ENCODE peak calls at places on chromosomes 6 and 20, in nine cellular contexts. T is nephron progenitor cell, W is heart right ventricle, C is H9, E is astrocyte, S is breast epithelium, X is lung, K is HFFc6, A is upper lobe of left lung. L is an unnamed sample.

GRCh38 chr6:2843138-2843740 is 1.6 kb upstream of the SERPINB1 start:
- DNase-seq in T (no peak), W (no peak), C (no peak), E (peak; percentile 38), S (no peak), X (peak; percentile 26), K (no peak), A (no peak), L (no peak)

GRCh38 chr6:41200901-41201783 is at the start of gene TREML2:
- DNase-seq in T (no peak), W (no peak), C (no peak), E (no peak), S (no peak), X (no peak), K (no peak), A (peak; percentile 37), L (no peak)

GRCh38 chr6:119043265-119043664 is 35.2 kb downstream of the FAM184A start:
- DNase-seq in T (no peak), W (no peak), C (no peak), E (no peak), S (no peak), X (no peak), K (no peak), A (no peak), L (no peak)

GRCh38 chr6:131199568-131200272 is 64.5 kb downstream of the AKAP7 start:
- DNase-seq in T (peak; percentile 30), W (no peak), C (peak; percentile 85), E (peak; percentile 49), S (no peak), X (no peak), K (peak; percentile 55), A (no peak), L (no peak)

GRCh38 chr6:148851683-148852556 is 105.1 kb downstream of the UST start:
- DNase-seq in T (no peak), W (no peak), C (no peak), E (no peak), S (no peak), X (no peak), K (no peak), A (no peak), L (no peak)

GRCh38 chr6:140572867-140573266 is 1198.4 kb upstream of the CITED2 start:
- DNase-seq in T (no peak), W (no peak), C (no peak), E (no peak), S (no peak), X (no peak), K (no peak), A (no peak), L (no peak)

GRCh38 chr6:14641401-14641800 is 523.8 kb downstream of the CD83 start:
- DNase-seq in T (no peak), W (peak; percentile 44), C (no peak), E (no peak), S (no peak), X (no peak), K (no peak), A (no peak), L (no peak)

GRCh38 chr6:45436544-45437440 is 59.1 kb upstream of the SUPT3H start:
- DNase-seq in T (no peak), W (no peak), C (no peak), E (peak; percentile 92), S (no peak), X (no peak), K (peak; percentile 65), A (no peak), L (no peak)

GRCh38 chr6:10412948-10413849 is 1.7 kb downstream of the TFAP2A start:
- DNase-seq in T (no peak), W (no peak), C (peak; percentile 64), E (no peak), S (peak; percentile 92), X (no peak), K (no peak), A (no peak), L (no peak)

GRCh38 chr6:23647045-23647444 is 479.0 kb upstream of the NRSN1 start:
- DNase-seq in T (no peak), W (no peak), C (no peak), E (no peak), S (no peak), X (no peak), K (no peak), A (no peak), L (no peak)

GRCh38 chr6:19303381-19303780 is 533.8 kb upstream of the ID4 start:
- DNase-seq in T (no peak), W (no peak), C (no peak), E (peak; percentile 10), S (no peak), X (no peak), K (no peak), A (no peak), L (no peak)

GRCh38 chr20:36824142-36824940 is 50.8 kb upstream of the DSN1 start:
- DNase-seq in T (no peak), W (no peak), C (no peak), E (peak; percentile 51), S (no peak), X (no peak), K (no peak), A (no peak), L (no peak)

GRCh38 chr6:134081506-134081905 is 29.1 kb upstream of the SLC2A12 start:
- DNase-seq in T (no peak), W (no peak), C (no peak), E (no peak), S (no peak), X (no peak), K (no peak), A (no peak), L (no peak)

GRCh38 chr6:153436346-153436745 is 305.3 kb upstream of the RGS17 start:
- DNase-seq in T (no peak), W (no peak), C (peak; percentile 30), E (no peak), S (no peak), X (no peak), K (no peak), A (no peak), L (no peak)

DNA sequence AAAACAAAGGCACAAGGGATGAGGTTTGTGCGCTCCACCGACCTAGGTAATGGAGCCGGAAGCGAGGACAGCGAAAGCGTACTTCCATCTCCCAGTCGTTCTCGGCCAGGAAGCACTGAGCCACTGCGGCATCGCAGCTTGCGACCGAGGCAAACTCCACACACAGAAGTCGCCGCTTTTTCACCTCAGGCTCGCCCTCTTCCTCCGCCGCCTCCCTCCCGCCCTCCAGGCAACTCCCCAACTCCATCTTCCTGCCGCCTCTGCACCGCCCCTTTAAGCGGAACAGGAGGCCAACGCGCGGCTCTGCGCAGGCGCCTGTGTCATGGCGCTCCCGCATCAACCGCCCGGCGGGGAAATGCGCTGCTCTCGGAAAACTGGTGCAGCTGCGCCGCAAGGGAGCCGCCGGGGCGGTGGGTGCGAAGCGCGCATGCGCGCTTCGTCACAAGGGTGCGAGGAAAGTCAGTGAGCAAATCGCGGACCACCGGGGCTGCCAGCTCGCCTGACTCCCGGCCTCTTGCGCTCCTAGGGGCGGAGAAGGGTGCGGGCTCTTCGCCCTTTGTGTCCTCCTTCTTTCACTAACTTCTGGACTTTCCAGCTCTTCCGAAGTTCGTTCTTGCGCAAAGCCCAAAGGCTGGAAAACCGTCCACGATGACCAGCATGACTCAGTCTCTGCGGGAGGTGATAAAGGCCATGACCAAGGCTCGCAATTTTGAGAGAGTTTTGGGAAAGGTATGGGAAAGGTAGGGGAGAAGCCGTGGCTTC is at the start of the genes ACOT13 and TDP2:
- DNase-seq in T (peak; percentile 95), W (peak; percentile 97), C (peak; percentile 97), E (peak; percentile 89), S (peak; percentile 91), X (peak; percentile 95), K (peak; percentile 96), A (peak; percentile 99), L (peak; percentile 96)
- TF ChIP-seq CTCF in T (peak; percentile 55), W (peak; percentile 45), C (peak; percentile 67), E (peak; percentile 29), S (peak; percentile 64), X (no peak), K (peak; percentile 72), A (peak; percentile 21), L (peak; percentile 65)

DNA sequence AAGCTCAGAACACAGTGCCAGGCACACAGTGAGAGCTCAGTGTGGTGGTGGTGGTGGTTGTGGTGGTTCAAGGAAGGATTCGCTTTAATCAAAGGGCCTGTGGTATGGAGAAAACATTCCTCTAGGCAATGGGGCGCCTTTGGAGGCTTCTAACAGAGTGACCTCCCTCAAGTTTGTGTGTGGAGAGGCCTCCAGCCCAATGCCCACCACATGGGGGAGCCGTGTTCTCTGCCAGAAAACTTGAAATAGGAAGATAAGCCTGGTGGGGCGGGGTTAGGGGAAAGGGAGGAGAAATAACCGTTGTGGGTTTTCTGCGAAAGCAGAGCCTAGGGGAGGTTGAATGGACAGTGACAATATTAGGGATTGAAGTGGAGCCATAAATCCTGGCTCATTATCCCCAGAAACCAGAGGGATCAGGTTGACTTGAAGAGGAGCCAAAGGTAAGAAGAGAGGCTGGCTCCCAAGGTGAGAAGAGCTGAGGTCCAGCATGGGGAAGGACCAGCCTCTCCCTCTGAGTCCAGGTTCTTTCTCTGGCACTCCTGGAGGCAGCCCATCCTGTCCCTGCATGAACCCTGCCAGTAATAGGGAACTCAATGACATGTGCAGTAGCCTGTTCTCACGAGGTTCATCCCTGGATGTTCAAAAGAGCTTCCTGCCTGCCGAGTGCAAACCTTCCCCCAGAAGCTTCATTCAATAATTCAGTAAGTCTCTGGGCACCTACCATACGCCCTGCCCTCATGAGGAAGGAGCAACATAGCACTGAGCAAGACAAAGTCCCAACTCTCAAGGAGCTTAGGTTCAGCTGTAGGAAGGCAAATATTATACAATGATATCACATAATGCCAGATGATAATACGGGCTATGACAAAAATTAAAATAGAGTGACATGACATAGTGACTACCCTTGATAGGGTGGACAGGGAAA is 51.4 kb downstream of the TGM2 start:
- DNase-seq in T (peak; percentile 40), W (no peak), C (peak; percentile 79), E (no peak), S (no peak), X (peak; percentile 36), K (no peak), A (no peak), L (no peak)
- TF ChIP-seq CTCF in T (peak; percentile 28), W (peak; percentile 23), C (peak; percentile 77), E (peak; percentile 21), S (no peak), X (peak; percentile 24), K (peak; percentile 67), A (peak; percentile 16), L (no peak)

DNA sequence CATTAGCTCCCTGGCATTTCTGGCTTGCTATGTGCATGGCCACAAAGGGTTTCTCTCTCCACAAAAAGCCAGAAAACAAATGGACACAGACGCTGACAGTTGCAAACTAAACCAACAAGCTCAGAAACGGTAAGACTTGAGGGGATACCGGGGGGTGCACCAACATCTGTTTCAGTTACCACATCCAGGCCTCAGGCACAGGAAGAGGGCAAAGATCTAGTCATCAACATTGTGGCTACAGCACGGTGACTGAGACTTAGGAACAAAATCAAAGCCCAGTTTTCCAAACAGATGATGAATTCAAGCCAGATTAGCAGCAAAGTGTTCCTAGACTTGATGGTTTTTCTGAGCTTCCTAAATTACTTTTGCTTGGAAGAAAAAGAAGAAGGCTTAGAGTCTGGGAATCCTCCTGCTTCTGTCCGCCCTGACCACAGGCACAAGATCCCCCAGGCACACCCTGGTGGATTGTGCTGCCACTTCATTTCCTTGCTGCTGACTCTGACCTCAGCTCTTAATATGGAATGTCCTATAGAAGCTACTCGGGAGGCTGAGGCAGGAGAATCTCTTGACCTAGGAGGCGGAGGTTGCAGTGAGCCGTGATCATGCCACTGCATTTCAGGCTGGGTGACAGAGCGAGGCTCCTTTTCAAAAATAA is 54.2 kb upstream of the ADGRF1 start:
- DNase-seq in T (no peak), W (no peak), C (no peak), E (no peak), S (no peak), X (no peak), K (no peak), A (no peak), L (no peak)
- TF ChIP-seq CTCF in T (no peak), W (no peak), C (no peak), E (no peak), S (no peak), X (no peak), K (no peak), A (no peak), L (no peak)

GRCh38 chr20:23493172-23493772 is 2.4 kb downstream of the CST8 start:
- DNase-seq in T (no peak), W (no peak), C (no peak), E (no peak), S (no peak), X (no peak), K (no peak), A (no peak), L (no peak)
- TF ChIP-seq CTCF in T (no peak), W (no peak), C (no peak), E (no peak), S (no peak), X (no peak), K (no peak), A (no peak), L (no peak)

L was measured in mesothelial cell of epicardium.